ENCODE peak calls at places on chromosomes 3 and 15, in ten cellular contexts. S, R, O, A, I, E, X, V, Z and W are unnamed samples.

GRCh38 chr15:32959077-32959476 is 235.4 kb downstream of the FMN1 start:
- DNase-seq in S (no peak), R (peak; percentile 93), O (no peak), A (no peak), I (no peak), E (peak; percentile 92), X (no peak), V (no peak), Z (no peak), W (peak; percentile 59)

GRCh38 chr15:45333550-45333949 is 44.8 kb downstream of the GATM start:
- DNase-seq in S (no peak), R (peak; percentile 19), O (no peak), A (peak; percentile 64), I (no peak), E (peak; percentile 17), X (no peak), V (peak; percentile 2), Z (no peak), W (peak; percentile 16)

GRCh38 chr3:45182915-45183881 is 37.0 kb upstream of the CDCP1 start:
- DNase-seq in S (no peak), R (peak; percentile 76), O (peak; percentile 31), A (peak; percentile 77), I (no peak), E (peak; percentile 54), X (peak; percentile 35), V (peak; percentile 95), Z (peak; percentile 87), W (peak; percentile 75)

GRCh38 chr15:73936588-73937312 is 10.5 kb downstream of the LOXL1 start:
- DNase-seq in S (no peak), R (no peak), O (no peak), A (no peak), I (peak; percentile 46), E (no peak), X (no peak), V (no peak), Z (no peak), W (no peak)

GRCh38 chr15:78737187-78737820 is 74.0 kb downstream of the ADAMTS7 start:
- DNase-seq in S (no peak), R (no peak), O (no peak), A (no peak), I (no peak), E (no peak), X (no peak), V (no peak), Z (no peak), W (no peak)

GRCh38 chr3:105857963-105858362 is 10.8 kb downstream of the CBLB start:
- DNase-seq in S (no peak), R (no peak), O (no peak), A (no peak), I (no peak), E (no peak), X (no peak), V (no peak), Z (no peak), W (no peak)

GRCh38 chr3:55065331-55065730 is 137.5 kb upstream of the LRTM1 start:
- DNase-seq in S (no peak), R (no peak), O (peak; percentile 8), A (no peak), I (no peak), E (no peak), X (no peak), V (no peak), Z (no peak), W (no peak)

GRCh38 chr3:4670352-4670751 is 177.2 kb downstream of the ITPR1 start:
- DNase-seq in S (peak; percentile 10), R (no peak), O (peak; percentile 23), A (no peak), I (no peak), E (no peak), X (no peak), V (no peak), Z (peak; percentile 44), W (peak; percentile 14)

GRCh38 chr3:88003115-88003755 is 55.6 kb downstream of the CGGBP1 start:
- DNase-seq in S (peak; percentile 49), R (peak; percentile 28), O (peak; percentile 52), A (peak; percentile 61), I (peak; percentile 64), E (peak; percentile 49), X (peak; percentile 50), V (peak; percentile 29), Z (peak; percentile 12), W (peak; percentile 66)

GRCh38 chr3:77122610-77123009 is 82.7 kb downstream of the ROBO2 start:
- DNase-seq in S (no peak), R (no peak), O (no peak), A (no peak), I (no peak), E (no peak), X (no peak), V (no peak), Z (no peak), W (no peak)

GRCh38 chr3:153160451-153161137 is 1.4 kb upstream of the RAP2B start:
- DNase-seq in S (peak; percentile 85), R (peak; percentile 92), O (peak; percentile 92), A (peak; percentile 88), I (peak; percentile 91), E (peak; percentile 89), X (peak; percentile 65), V (peak; percentile 100), Z (peak; percentile 45), W (peak; percentile 96)

GRCh38 chr15:40793216-40793989 is 13.5 kb upstream of the ZFYVE19 start:
- DNase-seq in S (no peak), R (peak; percentile 96), O (no peak), A (peak; percentile 63), I (peak; percentile 99), E (peak; percentile 98), X (peak; percentile 92), V (peak; percentile 96), Z (no peak), W (peak; percentile 93)

GRCh38 chr15:35627696-35628095 is 81.7 kb upstream of the DPH6 start:
- DNase-seq in S (no peak), R (no peak), O (no peak), A (no peak), I (no peak), E (no peak), X (no peak), V (no peak), Z (no peak), W (no peak)

GRCh38 chr15:55279746-55280351 is 9.8 kb downstream of the RAB27A start:
- DNase-seq in S (no peak), R (peak; percentile 95), O (no peak), A (peak; percentile 61), I (peak; percentile 84), E (peak; percentile 95), X (peak; percentile 65), V (peak; percentile 84), Z (peak; percentile 72), W (peak; percentile 96)

GRCh38 chr15:91974321-91974720 is 120.8 kb downstream of the SLCO3A1 start:
- DNase-seq in S (no peak), R (no peak), O (no peak), A (no peak), I (no peak), E (no peak), X (no peak), V (peak; percentile 96), Z (no peak), W (no peak)

GRCh38 chr3:7432610-7433009 is 571.7 kb downstream of the GRM7 start:
- DNase-seq in S (no peak), R (no peak), O (no peak), A (no peak), I (no peak), E (no peak), X (no peak), V (no peak), Z (no peak), W (no peak)

GRCh38 chr3:171950373-171950772 is 89.0 kb upstream of the FNDC3B start:
- DNase-seq in S (no peak), R (peak; percentile 62), O (peak; percentile 33), A (no peak), I (peak; percentile 72), E (peak; percentile 56), X (peak; percentile 28), V (peak; percentile 56), Z (no peak), W (peak; percentile 72)

GRCh38 chr3:186953011-186953487 is 22.7 kb downstream of the ST6GAL1 start:
- DNase-seq in S (no peak), R (peak; percentile 57), O (no peak), A (no peak), I (peak; percentile 79), E (peak; percentile 56), X (no peak), V (peak; percentile 36), Z (no peak), W (peak; percentile 44)
- H2AFZ ChIP-seq in S (no peak overlapping the region), R (no peak overlapping the region), O (no peak overlapping the region), A (no peak overlapping the region), I (peak overlapping the region; percentile 13), E (no peak overlapping the region), X (no peak overlapping the region), V (no peak overlapping the region), Z (peak overlapping the region; percentile 65), W (no peak overlapping the region)

GRCh38 chr3:17678116-17678741 is 64.2 kb downstream of the TBC1D5 start:
- DNase-seq in S (no peak), R (peak; percentile 70), O (no peak), A (no peak), I (no peak), E (peak; percentile 71), X (no peak), V (peak; percentile 50), Z (no peak), W (peak; percentile 65)
- H3K4me3 ChIP-seq in S (no peak overlapping the region), R (no peak overlapping the region), O (no peak overlapping the region), A (no peak overlapping the region), I (no peak overlapping the region), E (no peak overlapping the region), X (no peak overlapping the region), V (no peak overlapping the region), Z (no peak overlapping the region), W (no peak overlapping the region)

DNA sequence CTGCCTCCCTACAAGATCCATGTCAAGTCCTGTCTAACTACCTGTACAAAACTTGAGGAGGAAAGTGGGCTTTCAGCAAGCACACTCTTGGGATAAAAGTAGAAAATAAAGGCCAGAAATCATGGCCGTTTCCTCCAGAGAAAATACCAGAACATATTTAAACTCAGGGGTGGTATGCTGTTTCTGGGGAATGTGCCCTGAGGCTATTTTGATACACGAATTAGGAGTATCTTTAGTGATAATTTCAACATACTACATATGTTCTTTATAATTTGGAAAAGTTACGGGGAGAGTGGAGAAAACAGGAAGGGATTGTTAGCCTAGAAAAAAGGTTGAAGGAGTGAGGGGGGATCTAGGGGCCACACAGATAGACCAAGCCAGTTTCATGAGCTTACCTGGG is 18.7 kb upstream of the PDCD6IP start:
- DNase-seq in S (no peak), R (no peak), O (no peak), A (no peak), I (no peak), E (no peak), X (no peak), V (no peak), Z (no peak), W (no peak)
- H2AFZ ChIP-seq in S (no peak overlapping the region), R (no peak overlapping the region), O (peak overlapping the region; percentile 7), A (no peak overlapping the region), I (no peak overlapping the region), E (no peak overlapping the region), X (no peak overlapping the region), V (peak overlapping the region; percentile 22), Z (peak overlapping the region; percentile 43), W (peak overlapping the region; percentile 6)

GRCh38 chr3:20246662-20247061 is 60.7 kb upstream of the SGO1 start:
- DNase-seq in S (no peak), R (no peak), O (no peak), A (no peak), I (no peak), E (no peak), X (no peak), V (no peak), Z (no peak), W (no peak)
- H3K4me3 ChIP-seq in S (no peak overlapping the region), R (no peak overlapping the region), O (no peak overlapping the region), A (no peak overlapping the region), I (no peak overlapping the region), E (no peak overlapping the region), X (no peak overlapping the region), V (no peak overlapping the region), Z (no peak overlapping the region), W (no peak overlapping the region)